ENCODE peak calls at places on chromosomes 1 and 21, in five cellular contexts. F, B, E, X and Z are unnamed samples.

GRCh38 chr1:112505400-112505785 is 3.4 kb upstream of the WNT2B start:
- DNase-seq in F (no peak), E (no peak), X (no peak), B (no peak), Z (no peak)

GRCh38 chr21:45508607-45509565 is 33.4 kb downstream of the SLC19A1 start:
- DNase-seq in B (peak), X (no peak), E (no peak), F (no peak), Z (no peak)

GRCh38 chr1:92473781-92474495 is 12.8 kb downstream of the GFI1 start:
- DNase-seq in F (no peak), B (no peak), X (no peak), E (no peak), Z (no peak)

GRCh38 chr1:103461171-103462105 is 64.1 kb upstream of the RNPC3 start:
- DNase-seq in E (peak), B (no peak), X (no peak), F (no peak), Z (no peak)

GRCh38 chr1:230754831-230755230 is 7.6 kb downstream of the CAPN9 start:
- DNase-seq in E (no peak), F (no peak), B (peak), X (no peak), Z (no peak)

GRCh38 chr1:43691871-43692815 is 15.2 kb upstream of the ST3GAL3 start:
- DNase-seq in E (no peak), X (no peak), B (no peak), F (no peak), Z (peak)

GRCh38 chr1:234559152-234559916 is 50.6 kb downstream of the IRF2BP2 start:
- DNase-seq in X (no peak), B (no peak), F (no peak), E (no peak), Z (no peak)

GRCh38 chr1:30101477-30102227 is 621.7 kb downstream of the MATN1 start:
- DNase-seq in F (no peak), B (no peak), E (peak), X (no peak), Z (no peak)

GRCh38 chr21:45863751-45864150 is 117.8 kb upstream of the COL6A1 start:
- DNase-seq in X (no peak), E (no peak), F (no peak), B (no peak), Z (no peak)

GRCh38 chr1:200892958-200893357 is 1.7 kb upstream of the INAVA start:
- DNase-seq in E (no peak), X (no peak), F (no peak), B (no peak), Z (no peak)

GRCh38 chr1:213371769-213372619 is 321.0 kb downstream of the RPS6KC1 start:
- DNase-seq in X (no peak), E (no peak), F (no peak), B (no peak), Z (no peak)

GRCh38 chr1:36327421-36328087 is 4.1 kb upstream of the EVA1B start:
- DNase-seq in F (no peak), B (no peak), E (peak), X (no peak), Z (no peak)

GRCh38 chr1:43197343-43198127 is 25.4 kb downstream of the CFAP57 start:
- DNase-seq in B (no peak), E (no peak), X (no peak), F (no peak), Z (no peak)

GRCh38 chr1:177983824-177984528 is 14.1 kb upstream of the SEC16B start:
- DNase-seq in X (no peak), F (no peak), E (peak), B (peak), Z (peak)

GRCh38 chr1:8104278-8105236 is 78.4 kb upstream of the ERRFI1 start:
- DNase-seq in E (no peak), B (no peak), F (no peak), X (no peak), Z (no peak)

GRCh38 chr1:18234790-18235242 is 127.2 kb downstream of the IGSF21 start:
- DNase-seq in F (peak), B (no peak), E (peak), X (no peak), Z (peak)

GRCh38 chr1:245583575-245584330 is 429.0 kb downstream of the KIF26B start:
- DNase-seq in E (no peak), B (no peak), X (no peak), F (no peak), Z (no peak)
- H3K27ac ChIP-seq in E (no peak), B (no peak), X (no peak), F (peak), Z (no peak)

DNA sequence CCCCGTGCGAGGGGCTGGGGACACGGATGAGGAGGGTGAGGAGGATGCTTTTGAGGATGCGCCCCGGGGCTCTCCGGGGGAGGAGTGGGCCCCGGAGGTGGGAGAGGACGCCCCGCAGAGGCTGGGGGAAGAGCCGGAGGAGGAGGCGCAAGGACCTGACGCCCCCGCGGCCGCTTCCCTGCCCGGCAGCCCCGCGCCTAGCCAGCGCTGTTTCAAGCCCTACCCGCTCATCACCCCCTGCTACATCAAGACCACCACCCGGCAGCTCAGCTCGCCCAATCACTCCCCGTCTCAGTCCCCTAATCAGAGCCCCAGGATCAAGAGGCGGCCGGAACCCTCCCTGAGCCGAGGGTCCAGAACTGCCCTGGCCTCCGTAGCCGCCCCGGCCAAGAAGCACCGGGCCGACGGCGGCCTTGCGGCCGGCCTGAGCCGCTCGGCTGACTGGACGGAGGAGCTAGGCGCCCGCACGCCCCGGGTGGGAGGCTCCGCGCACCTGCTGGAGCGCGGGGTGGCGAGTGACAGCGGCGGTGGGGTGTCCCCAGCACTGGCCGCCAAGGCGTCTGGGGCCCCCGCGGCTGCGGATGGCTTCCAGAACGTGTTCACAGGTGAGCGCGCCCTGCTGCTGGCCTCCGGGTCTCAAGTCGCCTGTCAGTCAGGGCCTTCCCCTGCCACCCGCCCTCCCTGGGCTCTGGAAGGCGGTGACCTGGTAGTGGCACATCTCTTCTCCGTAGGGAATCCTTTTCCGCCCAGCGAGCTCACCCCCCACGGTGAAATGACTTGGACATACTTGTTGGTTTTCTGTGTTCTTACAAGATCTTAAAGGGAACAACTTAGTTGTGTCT is 1.7 kb downstream of the FMN2 start:
- DNase-seq in X (no peak), E (no peak), B (no peak), F (no peak), Z (no peak)
- H3K27ac ChIP-seq in X (no peak), E (no peak), B (no peak), F (no peak), Z (peak)

DNA sequence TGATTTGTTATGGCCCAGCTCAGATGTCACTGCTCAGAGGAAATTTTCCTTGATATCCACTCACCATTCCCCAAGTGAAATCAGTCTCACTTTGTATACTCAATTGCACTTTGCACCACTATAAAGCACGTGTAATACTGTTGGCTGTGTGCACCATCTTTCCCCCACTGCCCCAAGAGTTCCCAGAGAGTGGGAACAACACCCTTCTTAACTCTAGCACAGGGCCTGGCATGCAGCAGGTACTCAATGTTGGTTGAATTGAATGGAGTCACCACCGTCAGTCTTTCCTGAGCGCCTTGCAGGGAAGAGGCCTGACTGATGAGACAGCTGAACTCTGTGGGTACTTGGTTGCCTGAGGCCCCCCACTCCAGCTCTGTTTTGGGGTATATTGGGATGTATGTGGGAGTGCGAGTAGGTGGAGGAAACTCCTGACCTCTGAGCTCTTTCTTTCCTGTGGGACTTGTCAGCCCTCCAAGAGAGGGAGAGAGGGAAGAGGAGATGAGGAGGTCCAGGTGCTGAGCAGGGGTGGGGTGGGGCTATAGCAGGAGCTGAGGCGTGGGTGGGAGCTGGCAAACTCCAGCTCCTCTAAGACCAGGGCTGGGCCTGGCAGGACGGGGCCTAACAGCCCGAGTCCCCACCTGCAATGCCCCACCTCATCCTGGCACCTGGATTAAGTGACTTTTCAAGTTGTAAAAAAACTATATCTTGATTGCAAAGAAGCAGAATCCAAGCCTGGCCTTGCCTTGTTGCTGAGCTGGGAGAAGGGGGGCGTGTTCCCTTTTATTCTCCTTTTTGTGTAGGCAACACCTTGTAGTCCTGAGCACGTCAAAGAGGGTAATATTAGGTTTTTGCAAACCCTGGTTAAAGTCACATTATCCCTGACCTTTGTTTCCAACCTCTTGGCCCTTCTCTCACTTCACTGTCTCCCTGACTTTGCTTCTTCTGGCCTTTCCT is 19.4 kb upstream of the WASF2 start:
- DNase-seq in E (no peak), B (no peak), X (no peak), F (no peak), Z (no peak)
- H3K27ac ChIP-seq in E (peak), B (peak), X (no peak), F (peak), Z (no peak)

GRCh38 chr1:26285366-26286063 is 5.6 kb downstream of the SH3BGRL3 start:
- DNase-seq in B (no peak), F (no peak), E (no peak), X (no peak), Z (no peak)
- H3K27ac ChIP-seq in B (peak), F (no peak), E (peak), X (peak), Z (no peak)

GRCh38 chr1:203638076-203638475 is 11.4 kb downstream of the ATP2B4 start:
- DNase-seq in F (no peak), X (no peak), E (no peak), B (no peak), Z (no peak)
- H3K27ac ChIP-seq in F (no peak), X (no peak), E (peak), B (peak), Z (no peak)

GRCh38 chr1:241548008-241548407 is 15.8 kb downstream of the KMO start:
- DNase-seq in B (no peak), X (no peak), E (no peak), F (no peak), Z (no peak)

GRCh38 chr1:241536383-241536782 is 4.2 kb downstream of the KMO start:
- DNase-seq in X (no peak), E (no peak), B (no peak), F (no peak), Z (no peak)

GRCh38 chr1:241536969-241537368 is 4.8 kb downstream of the KMO start:
- DNase-seq in X (no peak), B (no peak), E (no peak), F (no peak), Z (no peak)

DNA sequence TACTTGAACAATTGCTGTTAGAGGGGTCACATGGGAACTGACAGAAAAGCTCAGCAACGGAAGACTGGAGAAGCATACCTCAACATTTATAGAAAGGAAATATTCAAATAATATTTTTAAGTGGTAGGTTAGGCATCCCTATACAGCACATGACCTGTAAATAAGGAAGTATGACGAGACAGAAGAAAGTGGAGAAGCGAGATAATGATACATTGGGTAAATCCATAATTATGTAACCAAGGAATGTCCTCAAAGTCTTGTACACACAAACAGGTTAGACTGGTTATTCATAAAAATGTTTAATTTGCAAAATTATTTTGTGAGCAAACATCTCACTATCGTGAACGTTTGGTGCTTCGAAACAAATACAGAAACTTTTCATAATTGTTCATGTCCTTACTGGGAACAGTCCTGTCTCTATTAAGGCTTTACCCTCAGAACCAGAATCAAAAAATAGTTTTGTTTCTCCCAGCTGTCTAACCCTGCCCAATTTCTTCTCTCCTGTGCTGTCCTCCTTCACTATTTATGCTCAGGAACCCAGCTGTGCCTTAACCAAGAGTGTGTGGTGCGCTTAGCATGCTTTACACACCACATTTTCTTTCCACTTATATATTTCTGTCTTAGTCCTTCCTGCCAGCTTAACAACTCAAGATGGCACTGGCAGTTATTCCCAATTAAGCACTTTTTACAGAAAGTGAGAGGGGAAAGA is 10.2 kb downstream of the KMO start:
- DNase-seq in E (no peak), X (no peak), F (no peak), B (no peak), Z (no peak)
- H3K27ac ChIP-seq in E (no peak), X (no peak), F (peak), B (no peak), Z (no peak)

GRCh38 chr1:150152182-150152536 is 2.4 kb downstream of the PLEKHO1 start:
- DNase-seq in B (no peak), X (no peak), F (no peak), E (no peak), Z (no peak)

GRCh38 chr1:150151291-150152181 is 1.8 kb downstream of the PLEKHO1 start:
- DNase-seq in X (peak), E (no peak), B (no peak), F (no peak), Z (no peak)

GRCh38 chr1:150148834-150149489 is 754 bp upstream of the PLEKHO1 start:
- DNase-seq in X (no peak), B (no peak), F (no peak), E (no peak), Z (no peak)

GRCh38 chr1:150150511-150151021 is 850 bp downstream of the PLEKHO1 start:
- DNase-seq in B (peak), E (no peak), X (no peak), F (no peak), Z (no peak)

DNA sequence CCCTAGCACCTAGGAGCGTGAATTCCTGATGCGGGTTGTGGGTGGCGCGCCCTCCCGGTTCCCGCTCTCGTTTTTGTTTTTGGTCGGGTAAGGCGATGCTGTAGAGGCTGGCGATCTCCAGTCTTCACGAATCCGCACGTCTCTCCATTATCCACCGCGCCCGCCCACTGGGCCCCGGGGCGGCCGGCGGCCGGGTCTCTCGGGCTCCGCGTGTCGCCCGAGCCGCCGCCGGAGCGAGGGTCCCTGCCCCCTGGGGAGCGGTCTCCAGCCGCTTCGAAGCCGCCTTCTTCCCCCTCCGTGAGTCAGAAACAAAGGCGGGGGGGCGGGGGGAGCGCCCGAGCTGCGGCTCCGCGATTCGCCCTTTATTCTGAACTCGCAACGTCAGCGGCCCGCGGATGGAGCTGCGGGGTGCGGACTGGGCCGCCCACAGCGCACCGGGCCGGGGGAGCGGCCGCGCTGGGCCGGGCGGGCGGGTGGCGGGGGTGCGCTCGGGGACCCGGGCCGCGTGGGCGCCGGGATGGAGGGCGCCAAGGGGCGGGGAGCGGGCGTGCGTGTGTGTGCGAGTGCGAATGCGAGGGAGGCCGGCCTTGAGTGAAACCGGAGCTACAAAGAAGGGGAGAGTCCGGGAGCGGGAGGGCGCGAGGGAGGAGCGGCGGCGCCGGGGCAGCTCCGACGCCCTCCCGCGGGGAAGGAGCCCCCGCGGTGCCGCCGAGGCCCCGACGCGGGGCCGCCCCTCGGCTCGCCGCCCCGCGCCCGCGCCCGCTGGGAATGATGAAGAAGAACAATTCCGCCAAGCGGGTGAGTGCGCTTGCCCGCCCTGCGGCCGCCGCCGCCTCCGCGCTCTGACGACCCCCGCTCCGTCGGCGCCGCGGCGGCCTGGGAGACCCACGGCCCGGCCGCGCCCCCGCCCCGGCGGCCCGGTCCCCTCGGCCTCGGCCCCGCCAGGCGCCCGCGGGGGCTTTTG is at the start of gene PLEKHO1:
- DNase-seq in F (no peak), B (peak), E (peak), X (peak), Z (peak)
- H3K27ac ChIP-seq in F (peak), B (peak), E (peak), X (peak), Z (peak)